ENCODE peak calls at places on chromosomes 2 and 18, in eight cellular contexts. One of them, this sample, is unnamed.

GRCh38 chr2:202161106-202161836 is 77.1 kb downstream of the SUMO1 start:
- ATAC-seq in naive thymus-derived CD4-positive, alpha-beta T cell: no peak
- ATAC-seq in stimulated activated naive B cell treated with anti-CD40 and anti-IgM and Interleukin-4, amounts not matched to agents 10 μg/mL and 1 μg/mL and 100 μg/mL, for 72 hours: no peak
- ATAC-seq in gastroesophageal sphincter: no peak
- ATAC-seq in RWPE2: no peak
- ATAC-seq in right lobe of liver: no peak
- ATAC-seq in HepG2: no peak
- ATAC-seq in upper lobe of right lung: no peak
- ATAC-seq in this sample: no peak

GRCh38 chr18:31591628-31592027 is at the start of gene TTR:
- ATAC-seq in naive thymus-derived CD4-positive, alpha-beta T cell: no peak
- ATAC-seq in stimulated activated naive B cell treated with anti-CD40 and anti-IgM and Interleukin-4, amounts not matched to agents 10 μg/mL and 1 μg/mL and 100 μg/mL, for 72 hours: no peak
- ATAC-seq in gastroesophageal sphincter: no peak
- ATAC-seq in RWPE2: no peak
- ATAC-seq in right lobe of liver: peak
- ATAC-seq in HepG2: peak
- ATAC-seq in upper lobe of right lung: no peak
- ATAC-seq in this sample: no peak

GRCh38 chr18:7749001-7749391 is 181.9 kb downstream of the PTPRM start:
- ATAC-seq in naive thymus-derived CD4-positive, alpha-beta T cell: no peak
- ATAC-seq in stimulated activated naive B cell treated with anti-CD40 and anti-IgM and Interleukin-4, amounts not matched to agents 10 μg/mL and 1 μg/mL and 100 μg/mL, for 72 hours: no peak
- ATAC-seq in gastroesophageal sphincter: no peak
- ATAC-seq in RWPE2: no peak
- ATAC-seq in right lobe of liver: no peak
- ATAC-seq in HepG2: no peak
- ATAC-seq in upper lobe of right lung: no peak
- ATAC-seq in this sample: no peak

GRCh38 chr2:38887347-38887746 is 2.3 kb upstream of the ARHGEF33 start:
- ATAC-seq in naive thymus-derived CD4-positive, alpha-beta T cell: no peak
- ATAC-seq in stimulated activated naive B cell treated with anti-CD40 and anti-IgM and Interleukin-4, amounts not matched to agents 10 μg/mL and 1 μg/mL and 100 μg/mL, for 72 hours: no peak
- ATAC-seq in gastroesophageal sphincter: no peak
- ATAC-seq in RWPE2: no peak
- ATAC-seq in right lobe of liver: no peak
- ATAC-seq in HepG2: no peak
- ATAC-seq in upper lobe of right lung: no peak
- ATAC-seq in this sample: no peak

GRCh38 chr2:26182441-26182840 is 9.6 kb downstream of the GAREM2 start:
- ATAC-seq in naive thymus-derived CD4-positive, alpha-beta T cell: no peak
- ATAC-seq in stimulated activated naive B cell treated with anti-CD40 and anti-IgM and Interleukin-4, amounts not matched to agents 10 μg/mL and 1 μg/mL and 100 μg/mL, for 72 hours: no peak
- ATAC-seq in gastroesophageal sphincter: no peak
- ATAC-seq in RWPE2: no peak
- ATAC-seq in right lobe of liver: no peak
- ATAC-seq in HepG2: peak
- ATAC-seq in upper lobe of right lung: no peak
- ATAC-seq in this sample: no peak

GRCh38 chr2:238173692-238174091 is 14.9 kb downstream of the ERFE start:
- ATAC-seq in naive thymus-derived CD4-positive, alpha-beta T cell: no peak
- ATAC-seq in stimulated activated naive B cell treated with anti-CD40 and anti-IgM and Interleukin-4, amounts not matched to agents 10 μg/mL and 1 μg/mL and 100 μg/mL, for 72 hours: no peak
- ATAC-seq in gastroesophageal sphincter: no peak
- ATAC-seq in RWPE2: no peak
- ATAC-seq in right lobe of liver: no peak
- ATAC-seq in HepG2: peak
- ATAC-seq in upper lobe of right lung: no peak
- ATAC-seq in this sample: no peak

GRCh38 chr2:147688252-147688651 is 156.6 kb upstream of the ACVR2A start:
- ATAC-seq in naive thymus-derived CD4-positive, alpha-beta T cell: no peak
- ATAC-seq in stimulated activated naive B cell treated with anti-CD40 and anti-IgM and Interleukin-4, amounts not matched to agents 10 μg/mL and 1 μg/mL and 100 μg/mL, for 72 hours: no peak
- ATAC-seq in gastroesophageal sphincter: no peak
- ATAC-seq in RWPE2: no peak
- ATAC-seq in right lobe of liver: no peak
- ATAC-seq in HepG2: no peak
- ATAC-seq in upper lobe of right lung: no peak
- ATAC-seq in this sample: no peak

GRCh38 chr2:9166579-9167392 is 39.8 kb upstream of the ASAP2 start:
- ATAC-seq in naive thymus-derived CD4-positive, alpha-beta T cell: no peak
- ATAC-seq in stimulated activated naive B cell treated with anti-CD40 and anti-IgM and Interleukin-4, amounts not matched to agents 10 μg/mL and 1 μg/mL and 100 μg/mL, for 72 hours: no peak
- ATAC-seq in gastroesophageal sphincter: peak
- ATAC-seq in RWPE2: no peak
- ATAC-seq in right lobe of liver: peak
- ATAC-seq in HepG2: peak
- ATAC-seq in upper lobe of right lung: peak
- ATAC-seq in this sample: peak

GRCh38 chr2:60775048-60775639 is 19.1 kb downstream of the PAPOLG start:
- ATAC-seq in naive thymus-derived CD4-positive, alpha-beta T cell: no peak
- ATAC-seq in stimulated activated naive B cell treated with anti-CD40 and anti-IgM and Interleukin-4, amounts not matched to agents 10 μg/mL and 1 μg/mL and 100 μg/mL, for 72 hours: no peak
- ATAC-seq in gastroesophageal sphincter: no peak
- ATAC-seq in RWPE2: no peak
- ATAC-seq in right lobe of liver: no peak
- ATAC-seq in HepG2: no peak
- ATAC-seq in upper lobe of right lung: no peak
- ATAC-seq in this sample: no peak